ENCODE peak calls at places on chromosomes 4 and X, in seven cellular contexts. One of them, this sample, is unnamed.

GRCh38 chrX:102345916-102346315 is 93.9 kb downstream of the NXF2B start:
- DNase-seq in stimulated activated effector memory CD8-positive, alpha-beta T cell treated with anti-CD3 and anti-CD28 coated beads, Interleukin-12 subunit alpha, Interleukin-12 subunit beta, amount 100 ng/mL, for 72 hours: peak; percentile 74
- DNase-seq in choroid plexus epithelial cell: peak; percentile 55
- DNase-seq in neural crest cell: peak; percentile 74
- DNase-seq in activated CD4-positive, alpha-beta T cell treated with anti-CD3 and anti-CD28 coated beads for 1 hour: peak; percentile 30
- DNase-seq in iris pigment epithelial cell: peak; percentile 40
- DNase-seq in aorta: peak; percentile 71
- DNase-seq in this sample: no peak

GRCh38 chr4:72378901-72379300 is 190.1 kb downstream of the ADAMTS3 start:
- DNase-seq in choroid plexus epithelial cell: no peak
- DNase-seq in iris pigment epithelial cell: no peak
- DNase-seq in aorta: no peak
- DNase-seq in neural crest cell: no peak
- DNase-seq in activated CD4-positive, alpha-beta T cell treated with anti-CD3 and anti-CD28 coated beads for 1 hour: no peak
- DNase-seq in stimulated activated effector memory CD8-positive, alpha-beta T cell treated with anti-CD3 and anti-CD28 coated beads, Interleukin-12 subunit alpha, Interleukin-12 subunit beta, amount 100 ng/mL, for 72 hours: no peak
- DNase-seq in this sample: no peak

GRCh38 chrX:112512509-112512908 is 167.2 kb downstream of the LHFPL1 start:
- DNase-seq in choroid plexus epithelial cell: no peak
- DNase-seq in iris pigment epithelial cell: no peak
- DNase-seq in aorta: no peak
- DNase-seq in stimulated activated effector memory CD8-positive, alpha-beta T cell treated with anti-CD3 and anti-CD28 coated beads, Interleukin-12 subunit alpha, Interleukin-12 subunit beta, amount 100 ng/mL, for 72 hours: no peak
- DNase-seq in neural crest cell: no peak
- DNase-seq in activated CD4-positive, alpha-beta T cell treated with anti-CD3 and anti-CD28 coated beads for 1 hour: no peak
- DNase-seq in this sample: peak; percentile 12

GRCh38 chr4:119139316-119139715 is 3.7 kb downstream of the MYOZ2 start:
- DNase-seq in aorta: no peak
- DNase-seq in activated CD4-positive, alpha-beta T cell treated with anti-CD3 and anti-CD28 coated beads for 1 hour: no peak
- DNase-seq in iris pigment epithelial cell: peak; percentile 75
- DNase-seq in stimulated activated effector memory CD8-positive, alpha-beta T cell treated with anti-CD3 and anti-CD28 coated beads, Interleukin-12 subunit alpha, Interleukin-12 subunit beta, amount 100 ng/mL, for 72 hours: no peak
- DNase-seq in choroid plexus epithelial cell: peak; percentile 57
- DNase-seq in neural crest cell: no peak
- DNase-seq in this sample: no peak

GRCh38 chrX:136525738-136526606 is 6.0 kb upstream of the VGLL1 start:
- DNase-seq in iris pigment epithelial cell: peak; percentile 87
- DNase-seq in stimulated activated effector memory CD8-positive, alpha-beta T cell treated with anti-CD3 and anti-CD28 coated beads, Interleukin-12 subunit alpha, Interleukin-12 subunit beta, amount 100 ng/mL, for 72 hours: no peak
- DNase-seq in activated CD4-positive, alpha-beta T cell treated with anti-CD3 and anti-CD28 coated beads for 1 hour: no peak
- DNase-seq in aorta: peak; percentile 83
- DNase-seq in neural crest cell: no peak
- DNase-seq in choroid plexus epithelial cell: peak; percentile 94
- DNase-seq in this sample: peak; percentile 7

GRCh38 chrX:40097101-40097491 is 662 bp downstream of the BCOR start:
- DNase-seq in neural crest cell: no peak
- DNase-seq in aorta: no peak
- DNase-seq in activated CD4-positive, alpha-beta T cell treated with anti-CD3 and anti-CD28 coated beads for 1 hour: no peak
- DNase-seq in iris pigment epithelial cell: no peak
- DNase-seq in choroid plexus epithelial cell: no peak
- DNase-seq in stimulated activated effector memory CD8-positive, alpha-beta T cell treated with anti-CD3 and anti-CD28 coated beads, Interleukin-12 subunit alpha, Interleukin-12 subunit beta, amount 100 ng/mL, for 72 hours: peak; percentile 59
- DNase-seq in this sample: peak; percentile 51

GRCh38 chr4:111697176-111697962 is 447.9 kb upstream of the FAM241A start:
- DNase-seq in stimulated activated effector memory CD8-positive, alpha-beta T cell treated with anti-CD3 and anti-CD28 coated beads, Interleukin-12 subunit alpha, Interleukin-12 subunit beta, amount 100 ng/mL, for 72 hours: no peak
- DNase-seq in iris pigment epithelial cell: no peak
- DNase-seq in neural crest cell: no peak
- DNase-seq in aorta: no peak
- DNase-seq in activated CD4-positive, alpha-beta T cell treated with anti-CD3 and anti-CD28 coated beads for 1 hour: no peak
- DNase-seq in choroid plexus epithelial cell: no peak
- DNase-seq in this sample: no peak

GRCh38 chr4:385934-386707 is 48.5 kb downstream of the ZNF141 start:
- DNase-seq in choroid plexus epithelial cell: no peak
- DNase-seq in activated CD4-positive, alpha-beta T cell treated with anti-CD3 and anti-CD28 coated beads for 1 hour: no peak
- DNase-seq in stimulated activated effector memory CD8-positive, alpha-beta T cell treated with anti-CD3 and anti-CD28 coated beads, Interleukin-12 subunit alpha, Interleukin-12 subunit beta, amount 100 ng/mL, for 72 hours: no peak
- DNase-seq in iris pigment epithelial cell: peak; percentile 1
- DNase-seq in neural crest cell: no peak
- DNase-seq in aorta: no peak
- DNase-seq in this sample: no peak

GRCh38 chr4:158193171-158193749 is 17.0 kb upstream of the TMEM144 start:
- DNase-seq in iris pigment epithelial cell: peak; percentile 35
- DNase-seq in stimulated activated effector memory CD8-positive, alpha-beta T cell treated with anti-CD3 and anti-CD28 coated beads, Interleukin-12 subunit alpha, Interleukin-12 subunit beta, amount 100 ng/mL, for 72 hours: no peak
- DNase-seq in activated CD4-positive, alpha-beta T cell treated with anti-CD3 and anti-CD28 coated beads for 1 hour: no peak
- DNase-seq in aorta: no peak
- DNase-seq in neural crest cell: no peak
- DNase-seq in choroid plexus epithelial cell: peak; percentile 59
- DNase-seq in this sample: peak; percentile 81

GRCh38 chr4:39591290-39591689 is 47.4 kb downstream of the SMIM14 start:
- DNase-seq in choroid plexus epithelial cell: peak; percentile 27
- DNase-seq in neural crest cell: no peak
- DNase-seq in iris pigment epithelial cell: no peak
- DNase-seq in stimulated activated effector memory CD8-positive, alpha-beta T cell treated with anti-CD3 and anti-CD28 coated beads, Interleukin-12 subunit alpha, Interleukin-12 subunit beta, amount 100 ng/mL, for 72 hours: no peak
- DNase-seq in activated CD4-positive, alpha-beta T cell treated with anti-CD3 and anti-CD28 coated beads for 1 hour: no peak
- DNase-seq in aorta: no peak
- DNase-seq in this sample: peak; percentile 76

GRCh38 chrX:18075603-18076002 is 145.1 kb downstream of the BEND2 start:
- DNase-seq in aorta: no peak
- DNase-seq in choroid plexus epithelial cell: no peak
- DNase-seq in stimulated activated effector memory CD8-positive, alpha-beta T cell treated with anti-CD3 and anti-CD28 coated beads, Interleukin-12 subunit alpha, Interleukin-12 subunit beta, amount 100 ng/mL, for 72 hours: no peak
- DNase-seq in iris pigment epithelial cell: no peak
- DNase-seq in activated CD4-positive, alpha-beta T cell treated with anti-CD3 and anti-CD28 coated beads for 1 hour: no peak
- DNase-seq in neural crest cell: no peak
- DNase-seq in this sample: no peak

GRCh38 chrX:139933904-139934303 is 1.1 kb upstream of the ATP11C start:
- DNase-seq in choroid plexus epithelial cell: no peak
- DNase-seq in stimulated activated effector memory CD8-positive, alpha-beta T cell treated with anti-CD3 and anti-CD28 coated beads, Interleukin-12 subunit alpha, Interleukin-12 subunit beta, amount 100 ng/mL, for 72 hours: no peak
- DNase-seq in activated CD4-positive, alpha-beta T cell treated with anti-CD3 and anti-CD28 coated beads for 1 hour: no peak
- DNase-seq in aorta: no peak
- DNase-seq in neural crest cell: no peak
- DNase-seq in iris pigment epithelial cell: no peak
- DNase-seq in this sample: no peak

GRCh38 chr4:107692197-107692596 is 27.8 kb downstream of the PAPSS1 start:
- DNase-seq in activated CD4-positive, alpha-beta T cell treated with anti-CD3 and anti-CD28 coated beads for 1 hour: no peak
- DNase-seq in aorta: no peak
- DNase-seq in stimulated activated effector memory CD8-positive, alpha-beta T cell treated with anti-CD3 and anti-CD28 coated beads, Interleukin-12 subunit alpha, Interleukin-12 subunit beta, amount 100 ng/mL, for 72 hours: no peak
- DNase-seq in choroid plexus epithelial cell: no peak
- DNase-seq in iris pigment epithelial cell: no peak
- DNase-seq in neural crest cell: no peak
- DNase-seq in this sample: no peak

GRCh38 chr4:82909326-82909725 is 8.8 kb downstream of the THAP9 start:
- DNase-seq in stimulated activated effector memory CD8-positive, alpha-beta T cell treated with anti-CD3 and anti-CD28 coated beads, Interleukin-12 subunit alpha, Interleukin-12 subunit beta, amount 100 ng/mL, for 72 hours: no peak
- DNase-seq in aorta: no peak
- DNase-seq in activated CD4-positive, alpha-beta T cell treated with anti-CD3 and anti-CD28 coated beads for 1 hour: no peak
- DNase-seq in neural crest cell: no peak
- DNase-seq in choroid plexus epithelial cell: no peak
- DNase-seq in iris pigment epithelial cell: no peak
- DNase-seq in this sample: no peak

GRCh38 chr4:113436360-113436759 is 325.2 kb downstream of the CAMK2D start:
- DNase-seq in stimulated activated effector memory CD8-positive, alpha-beta T cell treated with anti-CD3 and anti-CD28 coated beads, Interleukin-12 subunit alpha, Interleukin-12 subunit beta, amount 100 ng/mL, for 72 hours: no peak
- DNase-seq in activated CD4-positive, alpha-beta T cell treated with anti-CD3 and anti-CD28 coated beads for 1 hour: no peak
- DNase-seq in neural crest cell: no peak
- DNase-seq in iris pigment epithelial cell: peak; percentile 86
- DNase-seq in choroid plexus epithelial cell: peak; percentile 91
- DNase-seq in aorta: no peak
- DNase-seq in this sample: no peak

GRCh38 chr4:177484613-177485021 is 42.4 kb upstream of the AGA start:
- DNase-seq in choroid plexus epithelial cell: peak; percentile 84
- DNase-seq in stimulated activated effector memory CD8-positive, alpha-beta T cell treated with anti-CD3 and anti-CD28 coated beads, Interleukin-12 subunit alpha, Interleukin-12 subunit beta, amount 100 ng/mL, for 72 hours: no peak
- DNase-seq in aorta: no peak
- DNase-seq in neural crest cell: no peak
- DNase-seq in activated CD4-positive, alpha-beta T cell treated with anti-CD3 and anti-CD28 coated beads for 1 hour: no peak
- DNase-seq in iris pigment epithelial cell: peak; percentile 90
- DNase-seq in this sample: no peak

GRCh38 chr4:34720563-34720962 is 1523.8 kb downstream of the ARAP2 start:
- DNase-seq in stimulated activated effector memory CD8-positive, alpha-beta T cell treated with anti-CD3 and anti-CD28 coated beads, Interleukin-12 subunit alpha, Interleukin-12 subunit beta, amount 100 ng/mL, for 72 hours: no peak
- DNase-seq in activated CD4-positive, alpha-beta T cell treated with anti-CD3 and anti-CD28 coated beads for 1 hour: no peak
- DNase-seq in iris pigment epithelial cell: peak; percentile 36
- DNase-seq in aorta: no peak
- DNase-seq in neural crest cell: no peak
- DNase-seq in choroid plexus epithelial cell: peak; percentile 71
- DNase-seq in this sample: peak; percentile 69

GRCh38 chr4:79413486-79413885 is 5.5 kb upstream of the GK2 start:
- DNase-seq in aorta: no peak
- DNase-seq in neural crest cell: no peak
- DNase-seq in iris pigment epithelial cell: no peak
- DNase-seq in stimulated activated effector memory CD8-positive, alpha-beta T cell treated with anti-CD3 and anti-CD28 coated beads, Interleukin-12 subunit alpha, Interleukin-12 subunit beta, amount 100 ng/mL, for 72 hours: no peak
- DNase-seq in activated CD4-positive, alpha-beta T cell treated with anti-CD3 and anti-CD28 coated beads for 1 hour: no peak
- DNase-seq in choroid plexus epithelial cell: no peak
- DNase-seq in this sample: no peak

GRCh38 chrX:261858-262390 is 19.3 kb upstream of the PLCXD1 start:
- DNase-seq in choroid plexus epithelial cell: no peak
- DNase-seq in stimulated activated effector memory CD8-positive, alpha-beta T cell treated with anti-CD3 and anti-CD28 coated beads, Interleukin-12 subunit alpha, Interleukin-12 subunit beta, amount 100 ng/mL, for 72 hours: no peak
- DNase-seq in aorta: no peak
- DNase-seq in neural crest cell: no peak
- DNase-seq in activated CD4-positive, alpha-beta T cell treated with anti-CD3 and anti-CD28 coated beads for 1 hour: no peak
- DNase-seq in iris pigment epithelial cell: no peak
- DNase-seq in this sample: no peak

GRCh38 chrX:115449742-115450141 is 111.2 kb upstream of the PLS3 start:
- DNase-seq in choroid plexus epithelial cell: peak; percentile 84
- DNase-seq in stimulated activated effector memory CD8-positive, alpha-beta T cell treated with anti-CD3 and anti-CD28 coated beads, Interleukin-12 subunit alpha, Interleukin-12 subunit beta, amount 100 ng/mL, for 72 hours: no peak
- DNase-seq in iris pigment epithelial cell: peak; percentile 58
- DNase-seq in neural crest cell: no peak
- DNase-seq in aorta: peak; percentile 74
- DNase-seq in activated CD4-positive, alpha-beta T cell treated with anti-CD3 and anti-CD28 coated beads for 1 hour: no peak
- DNase-seq in this sample: peak; percentile 59

GRCh38 chrX:110746014-110746413 is 49.6 kb downstream of the CHRDL1 start:
- DNase-seq in activated CD4-positive, alpha-beta T cell treated with anti-CD3 and anti-CD28 coated beads for 1 hour: no peak
- DNase-seq in choroid plexus epithelial cell: no peak
- DNase-seq in aorta: no peak
- DNase-seq in neural crest cell: no peak
- DNase-seq in iris pigment epithelial cell: no peak
- DNase-seq in stimulated activated effector memory CD8-positive, alpha-beta T cell treated with anti-CD3 and anti-CD28 coated beads, Interleukin-12 subunit alpha, Interleukin-12 subunit beta, amount 100 ng/mL, for 72 hours: no peak
- DNase-seq in this sample: no peak

GRCh38 chr4:101419324-101420135 is 72.2 kb upstream of the PPP3CA start:
- DNase-seq in activated CD4-positive, alpha-beta T cell treated with anti-CD3 and anti-CD28 coated beads for 1 hour: no peak
- DNase-seq in aorta: no peak
- DNase-seq in stimulated activated effector memory CD8-positive, alpha-beta T cell treated with anti-CD3 and anti-CD28 coated beads, Interleukin-12 subunit alpha, Interleukin-12 subunit beta, amount 100 ng/mL, for 72 hours: no peak
- DNase-seq in choroid plexus epithelial cell: peak; percentile 27
- DNase-seq in neural crest cell: no peak
- DNase-seq in iris pigment epithelial cell: peak; percentile 34
- DNase-seq in this sample: no peak

GRCh38 chr4:181810658-181811057 is 432.5 kb upstream of the TENM3 start:
- DNase-seq in iris pigment epithelial cell: no peak
- DNase-seq in stimulated activated effector memory CD8-positive, alpha-beta T cell treated with anti-CD3 and anti-CD28 coated beads, Interleukin-12 subunit alpha, Interleukin-12 subunit beta, amount 100 ng/mL, for 72 hours: no peak
- DNase-seq in choroid plexus epithelial cell: no peak
- DNase-seq in neural crest cell: no peak
- DNase-seq in activated CD4-positive, alpha-beta T cell treated with anti-CD3 and anti-CD28 coated beads for 1 hour: no peak
- DNase-seq in aorta: no peak
- DNase-seq in this sample: no peak

GRCh38 chrX:13013353-13014110 is 30.9 kb downstream of the FAM9C start:
- DNase-seq in aorta: no peak
- DNase-seq in activated CD4-positive, alpha-beta T cell treated with anti-CD3 and anti-CD28 coated beads for 1 hour: no peak
- DNase-seq in neural crest cell: no peak
- DNase-seq in stimulated activated effector memory CD8-positive, alpha-beta T cell treated with anti-CD3 and anti-CD28 coated beads, Interleukin-12 subunit alpha, Interleukin-12 subunit beta, amount 100 ng/mL, for 72 hours: no peak
- DNase-seq in iris pigment epithelial cell: peak; percentile 52
- DNase-seq in choroid plexus epithelial cell: peak; percentile 63
- DNase-seq in this sample: peak; percentile 63

GRCh38 chr4:7326693-7327340 is 107.9 kb downstream of the PSAPL1 start:
- DNase-seq in aorta: peak; percentile 42
- DNase-seq in activated CD4-positive, alpha-beta T cell treated with anti-CD3 and anti-CD28 coated beads for 1 hour: no peak
- DNase-seq in choroid plexus epithelial cell: no peak
- DNase-seq in neural crest cell: no peak
- DNase-seq in iris pigment epithelial cell: no peak
- DNase-seq in stimulated activated effector memory CD8-positive, alpha-beta T cell treated with anti-CD3 and anti-CD28 coated beads, Interleukin-12 subunit alpha, Interleukin-12 subunit beta, amount 100 ng/mL, for 72 hours: no peak
- DNase-seq in this sample: no peak

GRCh38 chrX:68018248-68019203 is 414.8 kb downstream of the OPHN1 start:
- DNase-seq in stimulated activated effector memory CD8-positive, alpha-beta T cell treated with anti-CD3 and anti-CD28 coated beads, Interleukin-12 subunit alpha, Interleukin-12 subunit beta, amount 100 ng/mL, for 72 hours: no peak
- DNase-seq in iris pigment epithelial cell: peak; percentile 31
- DNase-seq in activated CD4-positive, alpha-beta T cell treated with anti-CD3 and anti-CD28 coated beads for 1 hour: no peak
- DNase-seq in aorta: peak; percentile 46
- DNase-seq in choroid plexus epithelial cell: peak; percentile 23
- DNase-seq in neural crest cell: peak; percentile 8
- DNase-seq in this sample: peak; percentile 56

GRCh38 chr4:166882221-166882620 is 352.1 kb downstream of the SPOCK3 start:
- DNase-seq in iris pigment epithelial cell: no peak
- DNase-seq in neural crest cell: no peak
- DNase-seq in activated CD4-positive, alpha-beta T cell treated with anti-CD3 and anti-CD28 coated beads for 1 hour: no peak
- DNase-seq in stimulated activated effector memory CD8-positive, alpha-beta T cell treated with anti-CD3 and anti-CD28 coated beads, Interleukin-12 subunit alpha, Interleukin-12 subunit beta, amount 100 ng/mL, for 72 hours: no peak
- DNase-seq in choroid plexus epithelial cell: no peak
- DNase-seq in aorta: no peak
- DNase-seq in this sample: no peak

GRCh38 chr4:19130836-19131235 is 1109.3 kb upstream of the LCORL start:
- DNase-seq in stimulated activated effector memory CD8-positive, alpha-beta T cell treated with anti-CD3 and anti-CD28 coated beads, Interleukin-12 subunit alpha, Interleukin-12 subunit beta, amount 100 ng/mL, for 72 hours: no peak
- DNase-seq in aorta: no peak
- DNase-seq in iris pigment epithelial cell: peak; percentile 79
- DNase-seq in activated CD4-positive, alpha-beta T cell treated with anti-CD3 and anti-CD28 coated beads for 1 hour: no peak
- DNase-seq in choroid plexus epithelial cell: peak; percentile 71
- DNase-seq in neural crest cell: no peak
- DNase-seq in this sample: no peak

This sample was measured in OCI-M1.